ENCODE peak calls at places on chromosomes 6 and 20, in eight cellular contexts. One of them, this sample, is unnamed. For H3K4me1, the result is how much of the 10 kb centered on the place peaks cover.

GRCh38 chr6:110048221-110048875 is 70.2 kb downstream of the GPR6 start:
- DNase-seq in body of pancreas: no peak
- DNase-seq in transverse colon: no peak
- DNase-seq in testis: no peak
- DNase-seq in psoas muscle: no peak
- DNase-seq in upper lobe of right lung: peak
- DNase-seq in fibroblast of lung: no peak
- DNase-seq in tibial artery: no peak
- DNase-seq in this sample: no peak

GRCh38 chr6:140230282-140230681 is 855.8 kb upstream of the CITED2 start:
- DNase-seq in transverse colon: peak
- DNase-seq in testis: no peak
- DNase-seq in psoas muscle: no peak
- DNase-seq in tibial artery: no peak
- DNase-seq in fibroblast of lung: no peak
- DNase-seq in upper lobe of right lung: peak
- DNase-seq in body of pancreas: no peak
- DNase-seq in this sample: no peak

GRCh38 chr6:87944541-87944954 is 103.1 kb upstream of the SPACA1 start:
- DNase-seq in fibroblast of lung: peak
- DNase-seq in transverse colon: peak
- DNase-seq in upper lobe of right lung: peak
- DNase-seq in body of pancreas: peak
- DNase-seq in testis: peak
- DNase-seq in psoas muscle: peak
- DNase-seq in tibial artery: peak
- DNase-seq in this sample: no peak

GRCh38 chr6:4220619-4221018 is 85.2 kb upstream of the ECI2 start:
- DNase-seq in psoas muscle: no peak
- DNase-seq in testis: no peak
- DNase-seq in fibroblast of lung: no peak
- DNase-seq in tibial artery: no peak
- DNase-seq in upper lobe of right lung: no peak
- DNase-seq in body of pancreas: no peak
- DNase-seq in transverse colon: no peak
- DNase-seq in this sample: no peak

GRCh38 chr20:38883981-38884733 is 42.1 kb upstream of the FAM83D start:
- DNase-seq in upper lobe of right lung: peak
- DNase-seq in tibial artery: no peak
- DNase-seq in testis: no peak
- DNase-seq in body of pancreas: no peak
- DNase-seq in fibroblast of lung: no peak
- DNase-seq in transverse colon: no peak
- DNase-seq in psoas muscle: no peak
- DNase-seq in this sample: peak

GRCh38 chr6:19599813-19600464 is 237.2 kb upstream of the ID4 start:
- DNase-seq in body of pancreas: no peak
- DNase-seq in transverse colon: no peak
- DNase-seq in fibroblast of lung: no peak
- DNase-seq in testis: no peak
- DNase-seq in psoas muscle: no peak
- DNase-seq in tibial artery: no peak
- DNase-seq in upper lobe of right lung: no peak
- DNase-seq in this sample: no peak

GRCh38 chr6:169398342-169399105 is 144.9 kb upstream of the THBS2 start:
- DNase-seq in fibroblast of lung: no peak
- DNase-seq in transverse colon: no peak
- DNase-seq in testis: no peak
- DNase-seq in upper lobe of right lung: no peak
- DNase-seq in psoas muscle: no peak
- DNase-seq in tibial artery: no peak
- DNase-seq in body of pancreas: no peak
- DNase-seq in this sample: no peak

GRCh38 chr20:60935971-60936370 is 316.1 kb upstream of the CDH4 start:
- DNase-seq in upper lobe of right lung: no peak
- DNase-seq in transverse colon: no peak
- DNase-seq in testis: no peak
- DNase-seq in psoas muscle: no peak
- DNase-seq in tibial artery: no peak
- DNase-seq in fibroblast of lung: no peak
- DNase-seq in body of pancreas: no peak
- DNase-seq in this sample: no peak

GRCh38 chr6:81801489-81801888 is 49.0 kb upstream of the TENT5A start:
- DNase-seq in body of pancreas: no peak
- DNase-seq in testis: no peak
- DNase-seq in psoas muscle: no peak
- DNase-seq in transverse colon: no peak
- DNase-seq in tibial artery: no peak
- DNase-seq in upper lobe of right lung: no peak
- DNase-seq in fibroblast of lung: no peak
- DNase-seq in this sample: no peak

GRCh38 chr20:23049201-23049932 is at the start of gene THBD:
- DNase-seq in upper lobe of right lung: peak
- DNase-seq in fibroblast of lung: peak
- DNase-seq in tibial artery: peak
- DNase-seq in testis: peak
- DNase-seq in body of pancreas: peak
- DNase-seq in psoas muscle: peak
- DNase-seq in transverse colon: peak
- DNase-seq in this sample: peak

GRCh38 chr6:101086473-101086872 is 205.3 kb upstream of the ASCC3 start:
- DNase-seq in testis: peak
- DNase-seq in body of pancreas: no peak
- DNase-seq in fibroblast of lung: no peak
- DNase-seq in tibial artery: no peak
- DNase-seq in transverse colon: no peak
- DNase-seq in upper lobe of right lung: no peak
- DNase-seq in psoas muscle: no peak
- DNase-seq in this sample: no peak

GRCh38 chr6:14621518-14621917 is 503.9 kb downstream of the CD83 start:
- DNase-seq in transverse colon: no peak
- DNase-seq in tibial artery: no peak
- DNase-seq in psoas muscle: no peak
- DNase-seq in upper lobe of right lung: no peak
- DNase-seq in fibroblast of lung: no peak
- DNase-seq in testis: no peak
- DNase-seq in body of pancreas: no peak
- DNase-seq in this sample: no peak

GRCh38 chr20:63301671-63302070 is 8.7 kb downstream of the COL20A1 start:
- DNase-seq in transverse colon: no peak
- DNase-seq in testis: no peak
- DNase-seq in psoas muscle: no peak
- DNase-seq in fibroblast of lung: no peak
- DNase-seq in tibial artery: no peak
- DNase-seq in upper lobe of right lung: no peak
- DNase-seq in body of pancreas: no peak
- DNase-seq in this sample: no peak

GRCh38 chr6:42345696-42346416 is 105.9 kb downstream of the TRERF1 start:
- DNase-seq in upper lobe of right lung: no peak
- DNase-seq in tibial artery: no peak
- DNase-seq in psoas muscle: no peak
- DNase-seq in body of pancreas: no peak
- DNase-seq in testis: no peak
- DNase-seq in transverse colon: no peak
- DNase-seq in fibroblast of lung: no peak
- DNase-seq in this sample: no peak

GRCh38 chr6:31180500-31180899 is 10.0 kb upstream of the POU5F1 start:
- DNase-seq in tibial artery: peak
- DNase-seq in body of pancreas: no peak
- DNase-seq in psoas muscle: peak
- DNase-seq in transverse colon: no peak
- DNase-seq in testis: peak
- DNase-seq in fibroblast of lung: peak
- DNase-seq in upper lobe of right lung: peak
- DNase-seq in this sample: peak

GRCh38 chr6:87909849-87910248 is 137.8 kb upstream of the SPACA1 start:
- DNase-seq in tibial artery: no peak
- DNase-seq in testis: no peak
- DNase-seq in psoas muscle: no peak
- DNase-seq in transverse colon: no peak
- DNase-seq in body of pancreas: no peak
- DNase-seq in fibroblast of lung: peak
- DNase-seq in upper lobe of right lung: no peak
- DNase-seq in this sample: no peak

GRCh38 chr20:58481541-58482021 is 33.6 kb downstream of the APCDD1L start:
- DNase-seq in fibroblast of lung: no peak
- DNase-seq in transverse colon: peak
- DNase-seq in upper lobe of right lung: no peak
- DNase-seq in testis: peak
- DNase-seq in psoas muscle: peak
- DNase-seq in body of pancreas: no peak
- DNase-seq in tibial artery: no peak
- DNase-seq in this sample: no peak

GRCh38 chr20:63572788-63573738 is 976 bp downstream of the HELZ2 start:
- DNase-seq in testis: no peak
- DNase-seq in fibroblast of lung: no peak
- DNase-seq in body of pancreas: no peak
- DNase-seq in upper lobe of right lung: no peak
- DNase-seq in transverse colon: no peak
- DNase-seq in tibial artery: no peak
- DNase-seq in psoas muscle: no peak
- DNase-seq in this sample: no peak

DNA sequence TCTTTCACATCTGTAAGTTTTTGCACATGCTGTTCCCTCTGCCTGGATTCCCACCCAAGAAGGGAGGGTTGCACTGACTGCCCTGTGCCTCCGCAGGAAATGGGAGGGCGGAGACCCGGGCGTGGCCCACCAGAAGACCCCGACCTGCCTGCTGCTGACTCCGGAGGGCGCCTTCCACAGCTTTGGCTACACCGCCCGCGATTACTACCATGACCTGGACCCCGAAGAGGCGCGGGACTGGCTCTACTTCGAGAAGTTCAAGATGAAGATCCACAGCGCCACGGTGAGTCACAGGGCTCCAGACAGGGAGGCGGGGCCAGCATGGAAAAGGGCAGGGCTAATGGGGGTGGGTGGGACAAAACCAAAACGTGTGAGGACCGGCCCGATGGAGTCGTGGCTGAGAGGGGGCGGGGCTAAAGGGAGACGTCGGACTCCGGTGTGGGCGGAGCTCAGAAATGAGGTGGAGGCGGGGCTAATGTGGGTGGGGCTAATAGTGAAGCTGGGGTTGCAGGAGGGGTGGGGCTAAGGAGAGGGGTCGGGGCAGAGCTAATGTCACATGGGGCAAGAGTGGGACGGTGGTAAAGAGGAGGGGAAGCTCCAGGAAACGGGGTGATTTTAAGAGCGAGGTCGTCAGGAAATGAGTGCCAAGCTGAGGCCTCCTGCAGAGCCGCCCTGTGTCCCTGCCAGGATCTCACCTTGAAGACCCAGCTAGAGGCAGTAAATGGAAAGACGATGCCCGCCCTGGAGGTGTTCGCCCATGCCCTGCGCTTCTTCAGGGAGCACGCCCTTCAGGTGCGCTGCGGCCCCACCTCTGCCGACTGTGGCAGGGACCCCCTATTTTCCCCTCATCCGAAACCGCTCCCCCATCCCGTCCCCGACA is 12.6 kb downstream of the HSPA12B start:
- DNase-seq in fibroblast of lung: peak
- DNase-seq in upper lobe of right lung: peak
- DNase-seq in body of pancreas: peak
- DNase-seq in psoas muscle: peak
- DNase-seq in transverse colon: peak
- DNase-seq in tibial artery: no peak
- DNase-seq in testis: peak
- DNase-seq in this sample: peak
- H3K27ac ChIP-seq in fibroblast of lung: no peak
- H3K27ac ChIP-seq in upper lobe of right lung: no peak
- H3K27ac ChIP-seq in body of pancreas: no peak
- H3K27ac ChIP-seq in psoas muscle: no peak
- H3K27ac ChIP-seq in transverse colon: no peak
- H3K27ac ChIP-seq in tibial artery: no peak
- H3K27ac ChIP-seq in testis: no peak
- H3K27ac ChIP-seq in this sample: no peak

DNA sequence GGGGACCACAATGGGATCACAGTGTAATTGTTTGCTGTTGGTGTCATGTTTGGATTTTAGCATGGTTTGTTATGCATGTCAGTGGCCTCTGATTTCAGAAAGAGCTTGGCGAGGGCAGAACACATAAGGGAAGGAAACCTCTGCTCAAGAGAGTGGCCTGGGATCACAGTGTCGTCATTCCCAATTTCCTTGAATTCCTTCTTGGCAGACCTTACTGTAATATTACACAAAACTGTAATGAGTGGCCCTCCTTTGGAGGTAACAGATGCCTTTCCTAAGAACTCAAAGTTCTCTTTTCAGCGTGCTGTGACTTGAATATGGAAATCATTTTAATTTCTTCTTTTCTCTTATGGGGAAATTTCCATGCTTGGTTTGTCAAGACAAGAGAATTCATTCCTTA is 46.9 kb downstream of the JAG1 start:
- DNase-seq in psoas muscle: no peak
- DNase-seq in testis: no peak
- DNase-seq in body of pancreas: no peak
- DNase-seq in transverse colon: no peak
- DNase-seq in tibial artery: no peak
- DNase-seq in fibroblast of lung: no peak
- DNase-seq in upper lobe of right lung: no peak
- DNase-seq in this sample: no peak
- H3K4me1 ChIP-seq in psoas muscle: under half
- H3K4me1 ChIP-seq in testis: under half
- H3K4me1 ChIP-seq in body of pancreas: under half
- H3K4me1 ChIP-seq in transverse colon: under half
- H3K4me1 ChIP-seq in tibial artery: half or more
- H3K4me1 ChIP-seq in fibroblast of lung: under half
- H3K4me1 ChIP-seq in upper lobe of right lung: under half
- H3K4me1 ChIP-seq in this sample: under half

GRCh38 chr6:136052046-136052445 is 198.1 kb downstream of the MTFR2 start:
- DNase-seq in body of pancreas: no peak
- DNase-seq in fibroblast of lung: no peak
- DNase-seq in psoas muscle: no peak
- DNase-seq in testis: no peak
- DNase-seq in transverse colon: no peak
- DNase-seq in upper lobe of right lung: no peak
- DNase-seq in tibial artery: no peak
- DNase-seq in this sample: no peak
- H3K27ac ChIP-seq in body of pancreas: no peak
- H3K27ac ChIP-seq in fibroblast of lung: no peak
- H3K27ac ChIP-seq in psoas muscle: no peak
- H3K27ac ChIP-seq in testis: no peak
- H3K27ac ChIP-seq in transverse colon: no peak
- H3K27ac ChIP-seq in upper lobe of right lung: no peak
- H3K27ac ChIP-seq in tibial artery: no peak
- H3K27ac ChIP-seq in this sample: no peak

DNA sequence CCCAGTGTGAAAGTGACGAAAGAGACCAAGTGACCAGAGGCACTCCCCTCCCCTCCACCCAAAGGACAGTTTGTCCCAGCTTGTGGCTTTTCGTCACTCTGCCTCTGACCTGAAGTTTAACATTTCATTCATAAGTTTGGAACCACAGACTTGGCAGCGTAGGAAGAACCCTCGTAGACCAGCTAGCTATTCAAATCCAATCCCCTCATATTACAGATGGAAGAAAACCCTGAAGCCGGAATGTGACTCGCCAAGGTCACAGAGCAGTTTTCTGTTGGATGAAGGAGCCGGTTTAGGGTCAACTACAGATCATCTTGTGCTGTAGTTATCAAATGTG is 3.9 kb upstream of the SYS1 start:
- DNase-seq in psoas muscle: peak
- DNase-seq in body of pancreas: peak
- DNase-seq in fibroblast of lung: peak
- DNase-seq in upper lobe of right lung: peak
- DNase-seq in testis: peak
- DNase-seq in transverse colon: no peak
- DNase-seq in tibial artery: peak
- DNase-seq in this sample: no peak
- H3K4me1 ChIP-seq in psoas muscle: half or more
- H3K4me1 ChIP-seq in body of pancreas: half or more
- H3K4me1 ChIP-seq in fibroblast of lung: under half
- H3K4me1 ChIP-seq in upper lobe of right lung: half or more
- H3K4me1 ChIP-seq in testis: under half
- H3K4me1 ChIP-seq in transverse colon: under half
- H3K4me1 ChIP-seq in tibial artery: under half
- H3K4me1 ChIP-seq in this sample: half or more

GRCh38 chr20:20553534-20553933 is 158.9 kb downstream of the RALGAPA2 start:
- DNase-seq in testis: no peak
- DNase-seq in transverse colon: no peak
- DNase-seq in body of pancreas: no peak
- DNase-seq in upper lobe of right lung: no peak
- DNase-seq in fibroblast of lung: no peak
- DNase-seq in psoas muscle: no peak
- DNase-seq in tibial artery: no peak
- DNase-seq in this sample: no peak
- H3K27ac ChIP-seq in testis: no peak
- H3K27ac ChIP-seq in transverse colon: no peak
- H3K27ac ChIP-seq in body of pancreas: no peak
- H3K27ac ChIP-seq in upper lobe of right lung: no peak
- H3K27ac ChIP-seq in fibroblast of lung: no peak
- H3K27ac ChIP-seq in psoas muscle: no peak
- H3K27ac ChIP-seq in tibial artery: no peak
- H3K27ac ChIP-seq in this sample: no peak

This sample was measured in Peyer's patch.